ENCODE peak calls at places on chromosomes 2 and 18, in six cellular contexts. K is NCI-H1092; O is activated T-helper 9 cell treated with anti-CD3 and anti-CD28 coated beads, Interleukin-2, amount 50 U/mL, for 16 hours; U is iris pigment epithelial cell; X is A549; I is stimulated activated CD8-positive, alpha-beta memory T cell treated with anti-CD3 and anti-CD28 coated beads, Interleukin-2, amount 100 ng/mL, for 1 hour. T is an unnamed sample.

GRCh38 chr2:47015206-47015605 is 99.6 kb upstream of the MCFD2 start:
- DNase-seq in U (no peak), X (peak; percentile 46), O (no peak), K (no peak), I (no peak), T (no peak)

GRCh38 chr2:212686285-212686895 is 147.8 kb upstream of the ERBB4 start:
- DNase-seq in X (peak; percentile 60), K (peak; percentile 2), I (peak; percentile 32), U (peak; percentile 65), O (peak; percentile 4), T (peak; percentile 19)

GRCh38 chr2:85397925-85398331 is 12.2 kb downstream of the CAPG start:
- DNase-seq in X (no peak), K (no peak), O (no peak), I (no peak), U (no peak), T (no peak)

GRCh38 chr2:177329035-177329434 is 63.5 kb upstream of the AGPS start:
- DNase-seq in K (no peak), X (no peak), I (no peak), U (no peak), O (no peak), T (no peak)

GRCh38 chr2:116719841-116720240 is 1094.7 kb upstream of the DDX18 start:
- DNase-seq in I (no peak), U (peak; percentile 31), X (no peak), K (peak; percentile 78), O (no peak), T (peak; percentile 77)

GRCh38 chr2:71223767-71224333 is 3.1 kb downstream of the PAIP2B start:
- DNase-seq in O (no peak), I (no peak), K (peak; percentile 40), X (peak; percentile 82), U (peak; percentile 47), T (no peak)

GRCh38 chr2:150023663-150024062 is 436.1 kb upstream of the MMADHC start:
- DNase-seq in U (no peak), O (no peak), X (no peak), K (no peak), I (no peak), T (no peak)

GRCh38 chr2:23379220-23379695 is 5.7 kb upstream of the KLHL29 start:
- DNase-seq in I (no peak), U (no peak), X (no peak), K (no peak), O (no peak), T (no peak)

GRCh38 chr2:113282747-113283533 is 4.2 kb upstream of the PAX8 start:
- DNase-seq in I (no peak), K (no peak), U (no peak), X (peak; percentile 94), O (no peak), T (peak; percentile 86)

GRCh38 chr2:49798570-49798969 is 644.3 kb upstream of the FSHR start:
- DNase-seq in U (no peak), X (no peak), K (no peak), O (no peak), I (no peak), T (no peak)

GRCh38 chr2:70901235-70902066 is 34.2 kb upstream of the ATP6V1B1 start:
- DNase-seq in O (no peak), X (peak; percentile 61), U (peak; percentile 42), I (no peak), K (peak; percentile 10), T (no peak)

GRCh38 chr18:27780061-27780740 is 396.7 kb downstream of the CDH2 start:
- DNase-seq in X (no peak), K (no peak), O (no peak), I (no peak), U (peak; percentile 28), T (no peak)

GRCh38 chr18:43279015-43279758 is 1.9 kb upstream of the SYT4 start:
- DNase-seq in K (peak; percentile 74), X (peak; percentile 33), O (no peak), U (peak; percentile 18), I (no peak), T (peak; percentile 10)

GRCh38 chr2:220736778-220737177 is 835.3 kb downstream of the EPHA4 start:
- DNase-seq in I (no peak), X (peak; percentile 26), O (no peak), U (no peak), K (no peak), T (no peak)

GRCh38 chr2:128714285-128714684 is 395.6 kb upstream of the HS6ST1 start:
- DNase-seq in I (no peak), O (no peak), U (no peak), X (no peak), K (no peak), T (no peak)

GRCh38 chr18:51897884-51898283 is 442.1 kb upstream of the DCC start:
- DNase-seq in K (no peak), O (no peak), I (no peak), X (no peak), U (no peak), T (no peak)

GRCh38 chr18:57649536-57650495 is 28.2 kb upstream of the NARS1 start:
- DNase-seq in I (no peak), X (peak; percentile 45), K (no peak), O (no peak), U (peak; percentile 94), T (peak; percentile 32)

GRCh38 chr2:230439590-230439989 is 23.6 kb downstream of the SP100 start:
- DNase-seq in K (no peak), O (no peak), I (no peak), X (no peak), U (no peak), T (no peak)

GRCh38 chr2:223643310-223643709 is 41.1 kb upstream of the SCG2 start:
- DNase-seq in I (no peak), U (no peak), O (no peak), K (no peak), X (peak; percentile 51), T (no peak)

GRCh38 chr2:76684762-76685161 is 837.4 kb downstream of the LRRTM4 start:
- DNase-seq in K (no peak), I (no peak), O (no peak), U (no peak), X (no peak), T (no peak)

GRCh38 chr18:70172225-70172624 is 33.3 kb downstream of the RTTN start:
- DNase-seq in U (peak; percentile 40), I (no peak), O (no peak), K (no peak), X (peak; percentile 28), T (no peak)

GRCh38 chr2:162220438-162220837 is 22.8 kb downstream of the FAP start:
- DNase-seq in K (no peak), U (no peak), I (no peak), O (no peak), X (no peak), T (no peak)

GRCh38 chr2:190334479-190335224 is 8.7 kb upstream of the INPP1 start:
- DNase-seq in X (peak; percentile 71), O (no peak), K (no peak), I (no peak), U (no peak), T (no peak)

GRCh38 chr18:46113751-46114150 is 9.6 kb downstream of the HAUS1 start:
- DNase-seq in U (no peak), O (no peak), X (no peak), I (no peak), K (no peak), T (no peak)

GRCh38 chr18:26963292-26963691 is 97.8 kb upstream of the AQP4 start:
- DNase-seq in U (no peak), O (no peak), K (no peak), I (no peak), X (peak; percentile 21), T (no peak)

GRCh38 chr2:199757466-199757865 is 93.5 kb downstream of the FTCDNL1 start:
- DNase-seq in U (no peak), I (no peak), O (no peak), K (peak; percentile 82), X (no peak), T (no peak)

GRCh38 chr2:191038241-191038725 is 24.3 kb upstream of the STAT1 start:
- DNase-seq in I (no peak), X (peak; percentile 68), U (peak; percentile 79), O (no peak), K (no peak), T (no peak)

GRCh38 chr2:165825041-165825440 is 31.0 kb upstream of the GALNT3 start:
- DNase-seq in X (no peak), O (no peak), I (no peak), K (peak; percentile 71), U (peak; percentile 70), T (no peak)

GRCh38 chr2:24083567-24084385 is 858 bp downstream of the TP53I3 start:
- DNase-seq in U (peak; percentile 79), O (no peak), X (peak; percentile 98), I (no peak), K (peak; percentile 37), T (peak; percentile 56)

GRCh38 chr2:240235149-240235803 is 94.8 kb upstream of the OTOS start:
- DNase-seq in O (no peak), U (no peak), X (no peak), I (no peak), K (no peak), T (no peak)

GRCh38 chr2:238163494-238164198 is 4.9 kb downstream of the ERFE start:
- DNase-seq in X (no peak), K (no peak), O (no peak), I (no peak), U (peak; percentile 20), T (no peak)

GRCh38 chr18:76212958-76213357 is 282.1 kb downstream of the ZNF516 start:
- DNase-seq in K (peak; percentile 96), X (no peak), O (no peak), U (no peak), I (no peak), T (no peak)